ENCODE peak calls at places on chromosomes 5 and 9, in eight cellular contexts. One of them, this sample, is unnamed. For H3K4me1, the result is how much of the 10 kb centered on the place peaks cover.

GRCh38 chr9:88464851-88465250 is 70.1 kb upstream of the NXNL2 start:
- DNase-seq in IMR-90: peak
- DNase-seq in K562: no peak
- DNase-seq in HCT116: no peak
- DNase-seq in uterus: no peak
- DNase-seq in esophagus squamous epithelium: no peak
- DNase-seq in heart left ventricle: no peak
- DNase-seq in A549: no peak
- DNase-seq in this sample: no peak

GRCh38 chr9:133113928-133114351 is 7.1 kb downstream of the RALGDS start:
- DNase-seq in IMR-90: peak
- DNase-seq in K562: no peak
- DNase-seq in HCT116: no peak
- DNase-seq in uterus: no peak
- DNase-seq in esophagus squamous epithelium: no peak
- DNase-seq in heart left ventricle: peak
- DNase-seq in A549: no peak
- DNase-seq in this sample: no peak

GRCh38 chr5:92409131-92409530 is 1026.0 kb upstream of the ARRDC3 start:
- DNase-seq in IMR-90: no peak
- DNase-seq in K562: no peak
- DNase-seq in HCT116: no peak
- DNase-seq in uterus: no peak
- DNase-seq in esophagus squamous epithelium: no peak
- DNase-seq in heart left ventricle: no peak
- DNase-seq in A549: no peak
- DNase-seq in this sample: no peak

GRCh38 chr9:137406876-137407589 is 15.9 kb downstream of the EXD3 start:
- DNase-seq in IMR-90: peak
- DNase-seq in K562: peak
- DNase-seq in HCT116: no peak
- DNase-seq in uterus: peak
- DNase-seq in esophagus squamous epithelium: no peak
- DNase-seq in heart left ventricle: peak
- DNase-seq in A549: peak
- DNase-seq in this sample: no peak

GRCh38 chr5:159779481-159779880 is 136.8 kb upstream of the ADRA1B start:
- DNase-seq in IMR-90: no peak
- DNase-seq in K562: no peak
- DNase-seq in HCT116: no peak
- DNase-seq in uterus: no peak
- DNase-seq in esophagus squamous epithelium: no peak
- DNase-seq in heart left ventricle: no peak
- DNase-seq in A549: no peak
- DNase-seq in this sample: no peak

GRCh38 chr9:70747335-70747734 is 332.9 kb upstream of the KLF9 start:
- DNase-seq in IMR-90: no peak
- DNase-seq in K562: no peak
- DNase-seq in HCT116: no peak
- DNase-seq in uterus: no peak
- DNase-seq in esophagus squamous epithelium: no peak
- DNase-seq in heart left ventricle: no peak
- DNase-seq in A549: no peak
- DNase-seq in this sample: no peak

GRCh38 chr5:177426566-177427210 is at the start of gene GRK6:
- DNase-seq in IMR-90: no peak
- DNase-seq in K562: peak
- DNase-seq in HCT116: no peak
- DNase-seq in uterus: peak
- DNase-seq in esophagus squamous epithelium: no peak
- DNase-seq in heart left ventricle: peak
- DNase-seq in A549: peak
- DNase-seq in this sample: no peak

GRCh38 chr9:94016744-94017143 is 61.6 kb upstream of the BARX1 start:
- DNase-seq in IMR-90: no peak
- DNase-seq in K562: no peak
- DNase-seq in HCT116: no peak
- DNase-seq in uterus: no peak
- DNase-seq in esophagus squamous epithelium: no peak
- DNase-seq in heart left ventricle: no peak
- DNase-seq in A549: no peak
- DNase-seq in this sample: no peak

GRCh38 chr5:157280927-157281326 is 15.0 kb downstream of the CYFIP2 start:
- DNase-seq in IMR-90: peak
- DNase-seq in K562: no peak
- DNase-seq in HCT116: no peak
- DNase-seq in uterus: no peak
- DNase-seq in esophagus squamous epithelium: no peak
- DNase-seq in heart left ventricle: no peak
- DNase-seq in A549: no peak
- DNase-seq in this sample: no peak

GRCh38 chr9:111984075-111984802 is 87.6 kb downstream of the UGCG start:
- DNase-seq in IMR-90: no peak
- DNase-seq in K562: no peak
- DNase-seq in HCT116: no peak
- DNase-seq in uterus: no peak
- DNase-seq in esophagus squamous epithelium: no peak
- DNase-seq in heart left ventricle: no peak
- DNase-seq in A549: no peak
- DNase-seq in this sample: no peak

GRCh38 chr9:134881313-134881670 is 682 bp downstream of the FCN2 start:
- DNase-seq in IMR-90: no peak
- DNase-seq in K562: no peak
- DNase-seq in HCT116: no peak
- DNase-seq in uterus: no peak
- DNase-seq in esophagus squamous epithelium: no peak
- DNase-seq in heart left ventricle: no peak
- DNase-seq in A549: no peak
- DNase-seq in this sample: peak

GRCh38 chr5:96661101-96661840 is 905 bp upstream of the CAST start:
- DNase-seq in IMR-90: peak
- DNase-seq in K562: no peak
- DNase-seq in HCT116: no peak
- DNase-seq in uterus: peak
- DNase-seq in esophagus squamous epithelium: no peak
- DNase-seq in heart left ventricle: no peak
- DNase-seq in A549: peak
- DNase-seq in this sample: no peak

GRCh38 chr5:89047591-89047990 is 164.6 kb upstream of the MEF2C start:
- DNase-seq in IMR-90: no peak
- DNase-seq in K562: no peak
- DNase-seq in HCT116: no peak
- DNase-seq in uterus: no peak
- DNase-seq in esophagus squamous epithelium: no peak
- DNase-seq in heart left ventricle: no peak
- DNase-seq in A549: no peak
- DNase-seq in this sample: no peak

GRCh38 chr5:68088302-68088701 is 127.3 kb upstream of the PIK3R1 start:
- DNase-seq in IMR-90: peak
- DNase-seq in K562: no peak
- DNase-seq in HCT116: no peak
- DNase-seq in uterus: no peak
- DNase-seq in esophagus squamous epithelium: no peak
- DNase-seq in heart left ventricle: no peak
- DNase-seq in A549: no peak
- DNase-seq in this sample: no peak

GRCh38 chr9:105846825-105847224 is 152.5 kb downstream of the TMEM38B start:
- DNase-seq in IMR-90: no peak
- DNase-seq in K562: no peak
- DNase-seq in HCT116: no peak
- DNase-seq in uterus: no peak
- DNase-seq in esophagus squamous epithelium: no peak
- DNase-seq in heart left ventricle: no peak
- DNase-seq in A549: no peak
- DNase-seq in this sample: no peak

GRCh38 chr9:84140535-84141101 is 160.0 kb downstream of the RMI1 start:
- DNase-seq in IMR-90: peak
- DNase-seq in K562: no peak
- DNase-seq in HCT116: no peak
- DNase-seq in uterus: no peak
- DNase-seq in esophagus squamous epithelium: no peak
- DNase-seq in heart left ventricle: no peak
- DNase-seq in A549: no peak
- DNase-seq in this sample: no peak

GRCh38 chr5:72760259-72760658 is 56.2 kb upstream of the TNPO1 start:
- DNase-seq in IMR-90: peak
- DNase-seq in K562: no peak
- DNase-seq in HCT116: no peak
- DNase-seq in uterus: no peak
- DNase-seq in esophagus squamous epithelium: no peak
- DNase-seq in heart left ventricle: no peak
- DNase-seq in A549: no peak
- DNase-seq in this sample: no peak

GRCh38 chr5:124918618-124919017 is 172.2 kb upstream of the ZNF608 start:
- DNase-seq in IMR-90: no peak
- DNase-seq in K562: no peak
- DNase-seq in HCT116: no peak
- DNase-seq in uterus: no peak
- DNase-seq in esophagus squamous epithelium: no peak
- DNase-seq in heart left ventricle: no peak
- DNase-seq in A549: no peak
- DNase-seq in this sample: no peak

GRCh38 chr5:124919752-124920151 is 173.3 kb upstream of the ZNF608 start:
- DNase-seq in IMR-90: no peak
- DNase-seq in K562: no peak
- DNase-seq in HCT116: no peak
- DNase-seq in uterus: no peak
- DNase-seq in esophagus squamous epithelium: no peak
- DNase-seq in heart left ventricle: no peak
- DNase-seq in A549: no peak
- DNase-seq in this sample: no peak

GRCh38 chr5:124921694-124922093 is 175.3 kb upstream of the ZNF608 start:
- DNase-seq in IMR-90: no peak
- DNase-seq in K562: no peak
- DNase-seq in HCT116: no peak
- DNase-seq in uterus: no peak
- DNase-seq in esophagus squamous epithelium: no peak
- DNase-seq in heart left ventricle: no peak
- DNase-seq in A549: no peak
- DNase-seq in this sample: no peak

GRCh38 chr5:124920909-124921666 is 174.6 kb upstream of the ZNF608 start:
- DNase-seq in IMR-90: no peak
- DNase-seq in K562: no peak
- DNase-seq in HCT116: no peak
- DNase-seq in uterus: no peak
- DNase-seq in esophagus squamous epithelium: no peak
- DNase-seq in heart left ventricle: no peak
- DNase-seq in A549: no peak
- DNase-seq in this sample: no peak

GRCh38 chr5:124919076-124919475 is 172.6 kb upstream of the ZNF608 start:
- DNase-seq in IMR-90: no peak
- DNase-seq in K562: no peak
- DNase-seq in HCT116: no peak
- DNase-seq in uterus: no peak
- DNase-seq in esophagus squamous epithelium: no peak
- DNase-seq in heart left ventricle: no peak
- DNase-seq in A549: no peak
- DNase-seq in this sample: no peak
- H3K4me1 ChIP-seq in IMR-90: under half
- H3K4me1 ChIP-seq in K562: under half
- H3K4me1 ChIP-seq in HCT116: under half
- H3K4me1 ChIP-seq in uterus: under half
- H3K4me1 ChIP-seq in esophagus squamous epithelium: under half
- H3K4me1 ChIP-seq in heart left ventricle: under half
- H3K4me1 ChIP-seq in A549: under half
- H3K4me1 ChIP-seq in this sample: under half

GRCh38 chr5:112734597-112734996 is 3.1 kb upstream of the APC start:
- DNase-seq in IMR-90: no peak
- DNase-seq in K562: no peak
- DNase-seq in HCT116: no peak
- DNase-seq in uterus: no peak
- DNase-seq in esophagus squamous epithelium: no peak
- DNase-seq in heart left ventricle: no peak
- DNase-seq in A549: no peak
- DNase-seq in this sample: no peak

GRCh38 chr5:112737088-112737471 is 605 bp upstream of the APC start:
- DNase-seq in IMR-90: no peak
- DNase-seq in K562: no peak
- DNase-seq in HCT116: no peak
- DNase-seq in uterus: no peak
- DNase-seq in esophagus squamous epithelium: no peak
- DNase-seq in heart left ventricle: no peak
- DNase-seq in A549: no peak
- DNase-seq in this sample: no peak

GRCh38 chr5:112738180-112738560 is 485 bp downstream of the APC start:
- DNase-seq in IMR-90: no peak
- DNase-seq in K562: peak
- DNase-seq in HCT116: no peak
- DNase-seq in uterus: no peak
- DNase-seq in esophagus squamous epithelium: no peak
- DNase-seq in heart left ventricle: no peak
- DNase-seq in A549: no peak
- DNase-seq in this sample: no peak

GRCh38 chr5:112735702-112736101 is 2.0 kb upstream of the APC start:
- DNase-seq in IMR-90: peak
- DNase-seq in K562: no peak
- DNase-seq in HCT116: no peak
- DNase-seq in uterus: no peak
- DNase-seq in esophagus squamous epithelium: no peak
- DNase-seq in heart left ventricle: no peak
- DNase-seq in A549: no peak
- DNase-seq in this sample: no peak

GRCh38 chr5:112737472-112738179 is at the start of gene APC:
- DNase-seq in IMR-90: peak
- DNase-seq in K562: peak
- DNase-seq in HCT116: peak
- DNase-seq in uterus: peak
- DNase-seq in esophagus squamous epithelium: peak
- DNase-seq in heart left ventricle: peak
- DNase-seq in A549: peak
- DNase-seq in this sample: peak
- TF ChIP-seq POLR2A in IMR-90: peak
- TF ChIP-seq POLR2A in K562: peak
- TF ChIP-seq POLR2A in HCT116: no peak
- TF ChIP-seq POLR2A in uterus: peak
- TF ChIP-seq POLR2A in esophagus squamous epithelium: no peak
- TF ChIP-seq POLR2A in heart left ventricle: peak
- TF ChIP-seq POLR2A in A549: no peak
- TF ChIP-seq POLR2A in this sample: no peak

GRCh38 chr9:22214497-22215031 is 205.5 kb upstream of the CDKN2B start:
- DNase-seq in IMR-90: peak
- DNase-seq in K562: no peak
- DNase-seq in HCT116: no peak
- DNase-seq in uterus: no peak
- DNase-seq in esophagus squamous epithelium: no peak
- DNase-seq in heart left ventricle: no peak
- DNase-seq in A549: no peak
- DNase-seq in this sample: no peak
- H3K27ac ChIP-seq in IMR-90: no peak
- H3K27ac ChIP-seq in K562: no peak
- H3K27ac ChIP-seq in HCT116: no peak
- H3K27ac ChIP-seq in uterus: no peak
- H3K27ac ChIP-seq in esophagus squamous epithelium: no peak
- H3K27ac ChIP-seq in heart left ventricle: no peak
- H3K27ac ChIP-seq in A549: peak
- H3K27ac ChIP-seq in this sample: no peak

DNA sequence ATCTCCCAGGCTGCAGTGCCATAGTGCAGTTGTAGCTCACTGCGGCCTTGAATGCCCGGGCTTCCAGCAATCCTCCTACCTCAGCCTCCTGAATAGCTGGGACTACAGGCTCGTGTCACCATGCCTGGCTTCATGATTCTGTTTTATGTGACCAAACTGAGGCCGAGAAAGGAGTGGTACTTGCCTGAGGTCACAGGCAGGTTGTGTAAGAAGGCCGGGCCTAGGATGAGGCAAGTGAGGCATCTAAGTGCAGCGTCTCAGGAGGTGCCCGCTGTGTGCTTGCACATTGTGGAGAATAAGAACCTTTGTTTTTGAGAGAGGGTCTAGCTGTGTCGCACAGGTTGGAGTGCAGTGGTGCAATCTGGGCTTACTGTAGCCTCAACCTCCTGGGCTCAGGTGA is 2.1 kb upstream of the NDST1 start:
- DNase-seq in IMR-90: no peak
- DNase-seq in K562: no peak
- DNase-seq in HCT116: no peak
- DNase-seq in uterus: no peak
- DNase-seq in esophagus squamous epithelium: no peak
- DNase-seq in heart left ventricle: no peak
- DNase-seq in A549: no peak
- DNase-seq in this sample: no peak
- H3K4me1 ChIP-seq in IMR-90: half or more
- H3K4me1 ChIP-seq in K562: under half
- H3K4me1 ChIP-seq in HCT116: under half
- H3K4me1 ChIP-seq in uterus: under half
- H3K4me1 ChIP-seq in esophagus squamous epithelium: half or more
- H3K4me1 ChIP-seq in heart left ventricle: half or more
- H3K4me1 ChIP-seq in A549: half or more
- H3K4me1 ChIP-seq in this sample: half or more

This sample was measured in breast epithelium.